ENCODE peak calls at places on chromosomes 3 and 15, in nine cellular contexts. T is IMR-90, E is progenitor cell of endocrine pancreas, M is cardiac fibroblast, W is AG04450, J is fibroblast of mammary gland, N is left ventricle myocardium inferior, H is pancreas, Z is Calu3. I is an unnamed sample.

GRCh38 chr15:28105793-28106192 is 6.7 kb upstream of the OCA2 start:
- DNase-seq in T (no peak), E (no peak), M (no peak), W (no peak), J (no peak), N (no peak), H (no peak), Z (no peak), I (no peak)

GRCh38 chr3:127384717-127385539 is 97.1 kb upstream of the PRR20G start:
- DNase-seq in T (no peak), E (no peak), M (no peak), W (no peak), J (no peak), N (peak; percentile 4), H (no peak), Z (no peak), I (no peak)

GRCh38 chr3:198079771-198080520 is 119.9 kb downstream of the LMLN start:
- DNase-seq in T (peak; percentile 5), E (no peak), M (peak; percentile 5), W (no peak), J (peak; percentile 7), N (no peak), H (peak; percentile 2), Z (peak; percentile 30), I (no peak)

GRCh38 chr3:45170071-45170470 is 23.9 kb upstream of the CDCP1 start:
- DNase-seq in T (no peak), E (no peak), M (peak; percentile 24), W (no peak), J (no peak), N (peak; percentile 64), H (no peak), Z (no peak), I (no peak)

GRCh38 chr15:50124557-50125080 is 5.6 kb upstream of the ATP8B4 start:
- DNase-seq in T (no peak), E (no peak), M (no peak), W (no peak), J (no peak), N (no peak), H (no peak), Z (no peak), I (no peak)

GRCh38 chr15:85598203-85598602 is 196.5 kb downstream of the KLHL25 start:
- DNase-seq in T (no peak), E (no peak), M (no peak), W (no peak), J (no peak), N (no peak), H (no peak), Z (no peak), I (no peak)

GRCh38 chr3:42871592-42872196 is 4.0 kb downstream of the CYP8B1 start:
- DNase-seq in T (no peak), E (no peak), M (peak; percentile 36), W (no peak), J (no peak), N (no peak), H (peak; percentile 10), Z (no peak), I (no peak)

GRCh38 chr3:61875073-61875472 is 313.7 kb downstream of the PTPRG start:
- DNase-seq in T (peak; percentile 62), E (no peak), M (peak; percentile 76), W (peak; percentile 18), J (no peak), N (no peak), H (no peak), Z (no peak), I (no peak)

GRCh38 chr3:102299125-102299877 is 135.5 kb upstream of the ZPLD1 start:
- DNase-seq in T (no peak), E (no peak), M (no peak), W (no peak), J (no peak), N (no peak), H (no peak), Z (no peak), I (no peak)

GRCh38 chr3:172405914-172406313 is 42.3 kb downstream of the GHSR start:
- DNase-seq in T (no peak), E (no peak), M (no peak), W (no peak), J (no peak), N (no peak), H (no peak), Z (no peak), I (no peak)

GRCh38 chr3:172415323-172415722 is 32.9 kb downstream of the GHSR start:
- DNase-seq in T (no peak), E (no peak), M (no peak), W (no peak), J (no peak), N (no peak), H (no peak), Z (no peak), I (no peak)

GRCh38 chr3:172411478-172411947 is 36.7 kb downstream of the GHSR start:
- DNase-seq in T (no peak), E (no peak), M (no peak), W (no peak), J (no peak), N (no peak), H (no peak), Z (no peak), I (no peak)

GRCh38 chr3:172407872-172408271 is 40.4 kb downstream of the GHSR start:
- DNase-seq in T (no peak), E (no peak), M (no peak), W (no peak), J (no peak), N (no peak), H (no peak), Z (no peak), I (no peak)

GRCh38 chr3:172410702-172411477 is 37.4 kb downstream of the GHSR start:
- DNase-seq in T (no peak), E (no peak), M (no peak), W (no peak), J (no peak), N (no peak), H (no peak), Z (no peak), I (no peak)
- TF ChIP-seq CTCF in T (no peak), E (no peak), M (no peak), W (no peak), J (no peak), N (no peak), H (no peak), Z (no peak), I (no peak)

GRCh38 chr3:15218689-15219088 is 12.6 kb downstream of the CAPN7 start:
- DNase-seq in T (no peak), E (no peak), M (no peak), W (no peak), J (no peak), N (no peak), H (no peak), Z (no peak), I (no peak)

GRCh38 chr3:15220056-15220455 is 14.0 kb downstream of the CAPN7 start:
- DNase-seq in T (no peak), E (no peak), M (no peak), W (no peak), J (no peak), N (no peak), H (no peak), Z (no peak), I (no peak)

GRCh38 chr3:15221574-15222217 is 15.7 kb downstream of the CAPN7 start:
- DNase-seq in T (no peak), E (no peak), M (no peak), W (no peak), J (no peak), N (no peak), H (no peak), Z (no peak), I (no peak)

GRCh38 chr3:15217841-15218267 is 11.8 kb downstream of the CAPN7 start:
- DNase-seq in T (no peak), E (no peak), M (no peak), W (no peak), J (no peak), N (no peak), H (no peak), Z (no peak), I (no peak)

GRCh38 chr3:15220661-15221060 is 14.6 kb downstream of the CAPN7 start:
- DNase-seq in T (no peak), E (no peak), M (no peak), W (no peak), J (no peak), N (no peak), H (no peak), Z (no peak), I (no peak)
- TF ChIP-seq CTCF in T (no peak), E (no peak), M (no peak), W (no peak), J (no peak), N (no peak), H (no peak), Z (no peak), I (no peak)

DNA sequence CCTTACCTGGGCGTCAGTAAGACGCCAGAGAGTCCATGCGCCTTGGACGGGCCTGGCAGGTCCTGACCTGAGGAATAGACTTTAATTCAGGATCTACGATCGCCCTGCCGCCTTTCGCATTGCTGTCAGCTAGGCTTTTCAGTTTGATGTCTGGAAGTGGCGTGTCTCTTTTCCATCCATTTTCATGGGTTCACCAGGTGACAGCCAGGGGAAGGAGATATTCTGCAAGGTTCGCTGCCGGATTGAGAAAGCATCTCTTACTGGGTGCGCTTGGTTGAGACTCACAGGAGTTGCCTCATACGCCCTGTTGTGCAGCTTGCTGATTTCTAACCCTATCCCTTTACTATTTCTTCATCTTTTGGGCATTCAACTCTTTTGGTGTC is 7.4 kb downstream of the EPHA3 start:
- DNase-seq in T (no peak), E (no peak), M (no peak), W (no peak), J (no peak), N (no peak), H (no peak), Z (peak; percentile 24), I (no peak)
- TF ChIP-seq CTCF in T (no peak), E (no peak), M (no peak), W (no peak), J (no peak), N (no peak), H (no peak), Z (no peak), I (no peak)

GRCh38 chr3:99625237-99625622 is 13.2 kb upstream of the COL8A1 start:
- DNase-seq in T (no peak), E (no peak), M (no peak), W (no peak), J (no peak), N (no peak), H (no peak), Z (no peak), I (no peak)
- TF ChIP-seq CTCF in T (no peak), E (no peak), M (no peak), W (no peak), J (no peak), N (no peak), H (no peak), Z (no peak), I (no peak)

GRCh38 chr3:52537165-52537635 is 795 bp downstream of the UQCC5 start:
- DNase-seq in T (no peak), E (no peak), M (no peak), W (no peak), J (no peak), N (no peak), H (no peak), Z (no peak), I (no peak)
- TF ChIP-seq CTCF in T (no peak), E (no peak), M (no peak), W (no peak), J (no peak), N (no peak), H (no peak), Z (no peak), I (no peak)

GRCh38 chr15:92205255-92205739 is 188.4 kb upstream of the ST8SIA2 start:
- DNase-seq in T (no peak), E (no peak), M (no peak), W (no peak), J (no peak), N (peak; percentile 13), H (no peak), Z (peak; percentile 8), I (no peak)
- TF ChIP-seq CTCF in T (no peak), E (peak; percentile 40), M (no peak), W (no peak), J (no peak), N (peak; percentile 58), H (no peak), Z (no peak), I (no peak)